ENCODE peak calls at places on chromosomes 13 and 19, in eight cellular contexts. Q is midbrain; B is hippocampal formation; G is RPMI7951; O is NCI-H1105 treated with DMSO at 0.1 percent for 48 hours; L is stimulated activated CD8-positive, alpha-beta memory T cell treated with anti-CD3 and anti-CD28 coated beads, Interleukin-12 subunit alpha, Interleukin-12 subunit beta, amount 100 ng/mL, for 1 hour; F is NCI-H460; H is left cardiac atrium. S is an unnamed sample.

GRCh38 chr19:15195381-15195964 is 5.3 kb downstream of the NOTCH3 start:
- DNase-seq in G (peak), F (no peak), O (peak), H (peak), B (no peak), Q (no peak), L (no peak), S (no peak)

GRCh38 chr19:14519860-14520407 is 1.7 kb upstream of the DNAJB1 start:
- DNase-seq in H (no peak), O (no peak), F (no peak), L (no peak), G (peak), B (no peak), Q (no peak), S (no peak)

GRCh38 chr19:17841810-17842662 is 5.7 kb downstream of the JAK3 start:
- DNase-seq in Q (peak), H (peak), F (peak), G (peak), B (peak), O (peak), L (no peak), S (no peak)

GRCh38 chr19:18113827-18114226 is 16.2 kb downstream of the MAST3 start:
- DNase-seq in O (no peak), H (no peak), B (no peak), G (no peak), L (no peak), Q (no peak), F (no peak), S (no peak)

GRCh38 chr13:19695829-19696228 is 62.4 kb downstream of the MPHOSPH8 start:
- DNase-seq in F (no peak), H (no peak), Q (no peak), G (no peak), B (no peak), L (no peak), O (no peak), S (no peak)

GRCh38 chr13:29676535-29676934 is 81.0 kb upstream of the SLC7A1 start:
- DNase-seq in O (no peak), H (no peak), B (no peak), Q (no peak), F (no peak), L (no peak), G (peak), S (no peak)

GRCh38 chr19:40395956-40396355 is 6.0 kb upstream of the HIPK4 start:
- DNase-seq in F (no peak), Q (no peak), B (no peak), O (no peak), H (no peak), G (no peak), L (no peak), S (no peak)

GRCh38 chr13:113762538-113762937 is 3.5 kb downstream of the TMEM255B start:
- DNase-seq in F (no peak), G (no peak), H (no peak), B (no peak), L (no peak), O (no peak), Q (no peak), S (no peak)

GRCh38 chr13:111387026-111387871 is 66.8 kb downstream of the TEX29 start:
- DNase-seq in L (no peak), Q (no peak), G (no peak), B (no peak), O (no peak), F (no peak), H (no peak), S (no peak)

GRCh38 chr13:71865858-71866172 is 1.2 kb downstream of the DACH1 start:
- DNase-seq in F (no peak), H (peak), L (no peak), G (no peak), O (peak), B (no peak), Q (no peak), S (no peak)

GRCh38 chr19:2113436-2114211 is 16.9 kb downstream of the IZUMO4 start:
- DNase-seq in B (no peak), F (no peak), G (no peak), Q (no peak), O (no peak), H (no peak), L (no peak), S (no peak)

GRCh38 chr19:7751157-7751783 is 3.9 kb upstream of the CD209 start:
- DNase-seq in F (no peak), O (no peak), B (no peak), L (peak), H (no peak), G (no peak), Q (no peak), S (no peak)

GRCh38 chr19:43802216-43802951 is at the start of gene LYPD5:
- DNase-seq in H (no peak), G (no peak), Q (no peak), L (no peak), O (no peak), F (no peak), B (no peak), S (no peak)

GRCh38 chr19:11019824-11020223 is 59.0 kb downstream of the SMARCA4 start:
- DNase-seq in F (no peak), B (no peak), Q (no peak), G (no peak), O (no peak), H (peak), L (no peak), S (no peak)

GRCh38 chr13:77009011-77009410 is 17.1 kb downstream of the CLN5 start:
- DNase-seq in L (no peak), B (no peak), G (no peak), Q (no peak), O (no peak), F (no peak), H (no peak), S (no peak)

GRCh38 chr19:56295531-56296455 is 18.8 kb downstream of the ZSCAN5A start:
- DNase-seq in L (no peak), F (no peak), G (no peak), H (no peak), B (no peak), O (no peak), Q (no peak), S (no peak)

GRCh38 chr19:24177686-24178085 is 90.7 kb downstream of the ZNF254 start:
- DNase-seq in Q (no peak), H (no peak), L (no peak), F (no peak), B (no peak), O (no peak), G (no peak), S (no peak)

GRCh38 chr13:114043421-114044053 is 69.7 kb upstream of the C13orf46 start:
- DNase-seq in G (peak), O (no peak), L (no peak), B (no peak), Q (no peak), F (no peak), H (peak), S (no peak)

GRCh38 chr13:78228940-78229339 is 310.3 kb upstream of the EDNRB start:
- DNase-seq in Q (no peak), F (no peak), G (no peak), H (no peak), B (no peak), O (no peak), L (no peak), S (no peak)

GRCh38 chr19:54325194-54325621 is 12.2 kb upstream of the LILRA5 start:
- DNase-seq in Q (peak), O (peak), H (no peak), G (peak), F (peak), B (no peak), L (peak), S (no peak)

GRCh38 chr19:47032171-47032811 is 12.7 kb downstream of the NPAS1 start:
- DNase-seq in H (no peak), F (no peak), O (peak), B (no peak), G (no peak), Q (peak), L (peak), S (no peak)